ENCODE peak calls at places on chromosome 3, in nine cellular contexts. B is AG04449, V is cardiac fibroblast, Y is heart right ventricle, P is astrocyte of the spinal cord, I is thoracic aorta, A is kidney epithelial cell, F is SK-N-SH, D is HCT116. H is an unnamed sample.

GRCh38 chr3:127027811-127028548 is 45.1 kb downstream of the PLXNA1 start:
- DNase-seq in B (no peak), V (no peak), Y (no peak), P (no peak), I (no peak), A (no peak), F (no peak), D (no peak), H (no peak)

GRCh38 chr3:46852329-46852720 is 10.9 kb downstream of the MYL3 start:
- DNase-seq in B (no peak), V (no peak), Y (no peak), P (no peak), I (no peak), A (no peak), F (no peak), D (no peak), H (no peak)

GRCh38 chr3:183654727-183655126 is 19.3 kb downstream of the KLHL24 start:
- DNase-seq in B (no peak), V (no peak), Y (no peak), P (no peak), I (no peak), A (no peak), F (no peak), D (no peak), H (no peak)

GRCh38 chr3:195255571-195256501 is 15.1 kb downstream of the XXYLT1 start:
- DNase-seq in B (no peak), V (no peak), Y (no peak), P (peak; percentile 33), I (no peak), A (no peak), F (no peak), D (no peak), H (no peak)

GRCh38 chr3:194301730-194302129 is 49.4 kb downstream of the CPN2 start:
- DNase-seq in B (no peak), V (no peak), Y (no peak), P (no peak), I (no peak), A (no peak), F (no peak), D (no peak), H (no peak)

GRCh38 chr3:33167716-33168339 is 50.8 kb downstream of the SUSD5 start:
- DNase-seq in B (no peak), V (no peak), Y (no peak), P (peak; percentile 86), I (no peak), A (no peak), F (no peak), D (no peak), H (no peak)

GRCh38 chr3:47747558-47747957 is 34.1 kb downstream of the SMARCC1 start:
- DNase-seq in B (no peak), V (no peak), Y (no peak), P (no peak), I (no peak), A (no peak), F (no peak), D (no peak), H (no peak)

GRCh38 chr3:58617338-58617761 is 40.2 kb upstream of the FAM107A start:
- DNase-seq in B (no peak), V (no peak), Y (no peak), P (no peak), I (no peak), A (no peak), F (no peak), D (no peak), H (no peak)

GRCh38 chr3:172707967-172708366 is 2.9 kb downstream of the NCEH1 start:
- DNase-seq in B (no peak), V (peak; percentile 88), Y (no peak), P (peak; percentile 56), I (no peak), A (no peak), F (no peak), D (no peak), H (no peak)

GRCh38 chr3:102037209-102037608 is 187.9 kb downstream of the NFKBIZ start:
- DNase-seq in B (no peak), V (peak; percentile 12), Y (no peak), P (peak; percentile 27), I (no peak), A (no peak), F (no peak), D (no peak), H (no peak)

GRCh38 chr3:155131104-155131503 is 51.0 kb downstream of the MME start:
- DNase-seq in B (peak; percentile 23), V (peak; percentile 87), Y (peak; percentile 4), P (peak; percentile 35), I (no peak), A (peak; percentile 32), F (no peak), D (no peak), H (peak; percentile 45)

GRCh38 chr3:186173202-186173815 is 64.4 kb upstream of the ETV5 start:
- DNase-seq in B (no peak), V (no peak), Y (no peak), P (no peak), I (no peak), A (no peak), F (no peak), D (no peak), H (no peak)

GRCh38 chr3:60998855-60999254 is 252.4 kb downstream of the FHIT start:
- DNase-seq in B (no peak), V (peak; percentile 5), Y (no peak), P (no peak), I (no peak), A (no peak), F (no peak), D (no peak), H (no peak)

GRCh38 chr3:141386611-141387110 is 18.4 kb downstream of the ZBTB38 start:
- DNase-seq in B (no peak), V (peak; percentile 69), Y (no peak), P (no peak), I (no peak), A (no peak), F (no peak), D (no peak), H (no peak)

GRCh38 chr3:52394751-52395502 is 50.0 kb downstream of the SEMA3G start:
- DNase-seq in B (no peak), V (no peak), Y (no peak), P (no peak), I (no peak), A (no peak), F (no peak), D (no peak), H (no peak)

GRCh38 chr3:161349529-161350278 is 21.6 kb downstream of the SPTSSB start:
- DNase-seq in B (peak; percentile 59), V (peak; percentile 92), Y (no peak), P (peak; percentile 91), I (no peak), A (peak; percentile 95), F (no peak), D (peak; percentile 90), H (peak; percentile 91)

GRCh38 chr3:39184081-39184967 is 8.1 kb downstream of the XIRP1 start:
- DNase-seq in B (no peak), V (no peak), Y (peak; percentile 5), P (no peak), I (no peak), A (no peak), F (no peak), D (no peak), H (no peak)

GRCh38 chr3:154849408-154849807 is 230.7 kb upstream of the MME start:
- DNase-seq in B (no peak), V (no peak), Y (no peak), P (no peak), I (no peak), A (no peak), F (no peak), D (no peak), H (no peak)

GRCh38 chr3:58866079-58866478 is 183.7 kb downstream of the CFAP20DC start:
- DNase-seq in B (no peak), V (no peak), Y (no peak), P (no peak), I (no peak), A (no peak), F (no peak), D (no peak), H (no peak)

GRCh38 chr3:31066999-31067398 is 172.5 kb upstream of the GADL1 start:
- DNase-seq in B (peak; percentile 79), V (peak; percentile 90), Y (peak; percentile 11), P (peak; percentile 97), I (no peak), A (peak; percentile 78), F (peak; percentile 4), D (no peak), H (peak; percentile 52)
- H3K4me3 ChIP-seq in B (no peak overlapping the region), V (no peak overlapping the region), Y (no peak overlapping the region), P (no peak overlapping the region), I (no peak overlapping the region), A (no peak overlapping the region), F (no peak overlapping the region), D (no peak overlapping the region), H (no peak overlapping the region)

GRCh38 chr3:78140274-78140673 is 1100.4 kb downstream of the ROBO2 start:
- DNase-seq in B (no peak), V (no peak), Y (no peak), P (peak; percentile 10), I (no peak), A (no peak), F (no peak), D (no peak), H (no peak)
- TF ChIP-seq CTCF in B (no peak), V (no peak), Y (no peak), P (peak; percentile 28), I (no peak), A (no peak), F (no peak), D (no peak), H (no peak)

GRCh38 chr3:138124188-138124587 is 8.0 kb downstream of the A4GNT start:
- DNase-seq in B (no peak), V (no peak), Y (no peak), P (no peak), I (no peak), A (no peak), F (no peak), D (no peak), H (no peak)

GRCh38 chr3:138125548-138126221 is 6.5 kb downstream of the A4GNT start:
- DNase-seq in B (peak; percentile 5), V (peak; percentile 34), Y (no peak), P (peak; percentile 16), I (no peak), A (no peak), F (peak; percentile 70), D (no peak), H (no peak)

GRCh38 chr3:138118863-138119766 is 3.7 kb upstream of the DZIP1L start:
- DNase-seq in B (peak; percentile 7), V (peak; percentile 80), Y (peak; percentile 79), P (peak; percentile 73), I (peak; percentile 31), A (peak; percentile 39), F (peak; percentile 73), D (peak; percentile 69), H (no peak)

GRCh38 chr3:138127636-138128365 is 4.4 kb downstream of the A4GNT start:
- DNase-seq in B (no peak), V (peak; percentile 4), Y (no peak), P (no peak), I (no peak), A (no peak), F (no peak), D (no peak), H (no peak)

GRCh38 chr3:138124689-138125420 is 7.3 kb downstream of the A4GNT start:
- DNase-seq in B (peak; percentile 10), V (peak; percentile 54), Y (no peak), P (peak; percentile 46), I (no peak), A (no peak), F (no peak), D (no peak), H (no peak)
- H3K4me3 ChIP-seq in B (no peak overlapping the region), V (no peak overlapping the region), Y (no peak overlapping the region), P (no peak overlapping the region), I (no peak overlapping the region), A (no peak overlapping the region), F (no peak overlapping the region), D (no peak overlapping the region), H (no peak overlapping the region)

GRCh38 chr3:180690061-180690460 is 10.8 kb upstream of the CCDC39 start:
- DNase-seq in B (no peak), V (no peak), Y (no peak), P (no peak), I (no peak), A (no peak), F (no peak), D (no peak), H (no peak)
- TF ChIP-seq CTCF in B (no peak), V (no peak), Y (no peak), P (no peak), I (no peak), A (peak; percentile 3), F (peak; percentile 33), D (peak; percentile 5), H (no peak)

H was measured in epithelial cell of proximal tubule.